ENCODE peak calls at places on chromosome 6, in four cellular contexts. H, M, U and I are unnamed samples.

GRCh38 chr6:52691718-52692117 is 20.8 kb downstream of the TMEM14A start:
- DNase-seq in H (no peak), M (no peak), U (no peak), I (no peak)

GRCh38 chr6:154341326-154341725 is 15.3 kb downstream of the IPCEF1 start:
- DNase-seq in H (no peak), M (no peak), U (no peak), I (no peak)

GRCh38 chr6:52802806-52803205 is 810 bp downstream of the GSTA1 start:
- DNase-seq in H (no peak), M (no peak), U (no peak), I (no peak)

GRCh38 chr6:110400208-110400607 is 15.2 kb downstream of the DDO start:
- DNase-seq in H (no peak), M (no peak), U (no peak), I (no peak)

GRCh38 chr6:157714153-157714490 is 108.9 kb upstream of the SNX9 start:
- DNase-seq in H (no peak), M (no peak), U (no peak), I (no peak)

GRCh38 chr6:14754636-14755513 is 491.0 kb upstream of the JARID2 start:
- DNase-seq in H (no peak), M (no peak), U (no peak), I (no peak)

GRCh38 chr6:82143041-82143481 is 104.5 kb downstream of the IBTK start:
- DNase-seq in H (no peak), M (no peak), U (no peak), I (no peak)

GRCh38 chr6:110181131-110182027 is 1.2 kb downstream of the CDC40 start:
- DNase-seq in H (no peak), M (no peak), U (no peak), I (no peak)

GRCh38 chr6:72968704-72969103 is 256.6 kb downstream of the KHDC1L start:
- DNase-seq in H (no peak), M (no peak), U (no peak), I (no peak)

GRCh38 chr6:35727206-35727934 is 9.5 kb upstream of the ARMC12 start:
- DNase-seq in H (peak; percentile 65), M (peak; percentile 89), U (peak; percentile 41), I (peak; percentile 53)

GRCh38 chr6:35727935-35728662 is 8.7 kb upstream of the ARMC12 start:
- DNase-seq in H (peak; percentile 76), M (peak; percentile 89), U (peak; percentile 84), I (peak; percentile 84)

GRCh38 chr6:35729722-35730121 is 7.1 kb upstream of the ARMC12 start:
- DNase-seq in H (no peak), M (no peak), U (no peak), I (no peak)

GRCh38 chr6:35729349-35729678 is 7.5 kb upstream of the ARMC12 start:
- DNase-seq in H (no peak), M (no peak), U (no peak), I (no peak)

DNA sequence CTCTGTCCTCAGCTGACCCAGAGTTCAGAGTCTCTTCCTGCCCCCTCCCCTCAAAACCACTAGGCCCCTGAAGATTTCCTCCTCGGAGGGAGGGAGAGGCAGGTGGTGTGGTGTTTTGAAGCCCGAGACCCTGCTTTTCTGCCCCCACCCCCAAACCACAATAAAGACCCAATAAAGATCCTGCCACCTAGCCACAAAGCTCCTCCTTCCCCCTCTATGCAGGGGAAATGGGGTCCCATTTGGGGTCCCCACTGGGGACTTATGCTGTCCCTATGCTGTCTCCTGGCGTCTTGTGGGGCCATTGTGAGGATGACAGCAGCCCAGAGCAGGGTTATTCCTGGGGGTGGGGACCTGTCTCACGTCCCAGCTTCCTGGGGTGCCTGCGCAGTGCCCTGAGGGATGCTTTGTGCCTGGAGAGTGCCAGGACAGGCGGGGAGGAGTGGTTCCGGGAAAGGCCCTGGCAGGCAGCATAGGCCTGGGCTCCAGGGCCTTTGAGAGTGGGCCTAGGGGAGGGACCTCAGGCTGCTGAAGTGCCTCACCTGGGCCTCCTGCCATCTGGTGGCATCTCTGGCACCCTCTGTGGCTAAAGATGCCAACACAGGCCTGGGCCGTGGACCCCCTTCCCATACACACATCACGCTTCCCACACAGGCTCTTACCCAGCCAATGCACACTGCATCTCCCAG is 8.0 kb upstream of the ARMC12 start:
- DNase-seq in H (no peak), M (peak; percentile 42), U (no peak), I (no peak)
- TF ChIP-seq POLR2AphosphoS5 in H (no peak), M (no peak), U (no peak), I (no peak)

DNA sequence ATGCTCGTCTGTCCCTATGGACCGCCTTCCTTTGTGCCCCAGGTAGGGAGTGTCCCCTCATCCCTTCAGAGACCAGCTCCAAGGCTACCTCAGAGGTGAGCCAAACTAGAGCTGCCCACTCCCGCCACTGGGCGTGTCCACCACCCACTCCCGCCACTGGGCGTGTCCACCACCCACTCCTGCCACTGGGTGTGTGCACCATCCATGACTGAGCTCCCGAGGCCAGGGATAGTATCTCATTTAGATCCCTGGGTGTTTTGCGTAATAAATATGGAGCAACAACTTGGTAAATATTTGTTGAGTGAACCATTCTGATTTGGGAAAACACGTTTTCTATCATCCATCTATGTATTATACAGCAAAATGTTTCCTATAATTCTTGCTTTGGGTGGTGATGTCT is 68.8 kb downstream of the ZBTB2 start:
- DNase-seq in H (peak; percentile 45), M (no peak), U (no peak), I (no peak)
- TF ChIP-seq TAF1 in H (no peak), M (no peak), U (no peak), I (no peak)

GRCh38 chr6:140857734-140858380 is 1274.9 kb upstream of the GJE1 start:
- DNase-seq in H (no peak), M (no peak), U (no peak), I (no peak)
- TF ChIP-seq POLR2AphosphoS5 in H (no peak), M (peak; percentile 47), U (no peak), I (no peak)

GRCh38 chr6:16397623-16398022 is 159.2 kb downstream of the GMPR start:
- DNase-seq in H (no peak), M (no peak), U (no peak), I (no peak)
- TF ChIP-seq TAF1 in H (no peak), M (no peak), U (no peak), I (no peak)

GRCh38 chr6:160160450-160160849 is 38.8 kb downstream of the SLC22A1 start:
- DNase-seq in H (peak; percentile 72), M (no peak), U (no peak), I (no peak)
- TF ChIP-seq POLR2AphosphoS5 in H (no peak), M (no peak), U (no peak), I (no peak)

GRCh38 chr6:142820336-142821016 is 124.5 kb downstream of the HIVEP2 start:
- DNase-seq in H (no peak), M (no peak), U (no peak), I (no peak)

GRCh38 chr6:142822383-142822782 is 122.6 kb downstream of the HIVEP2 start:
- DNase-seq in H (no peak), M (no peak), U (no peak), I (no peak)

GRCh38 chr6:142821860-142822259 is 123.1 kb downstream of the HIVEP2 start:
- DNase-seq in H (no peak), M (no peak), U (no peak), I (no peak)

GRCh38 chr6:142821164-142821716 is 123.7 kb downstream of the HIVEP2 start:
- DNase-seq in H (no peak), M (no peak), U (no peak), I (no peak)

DNA sequence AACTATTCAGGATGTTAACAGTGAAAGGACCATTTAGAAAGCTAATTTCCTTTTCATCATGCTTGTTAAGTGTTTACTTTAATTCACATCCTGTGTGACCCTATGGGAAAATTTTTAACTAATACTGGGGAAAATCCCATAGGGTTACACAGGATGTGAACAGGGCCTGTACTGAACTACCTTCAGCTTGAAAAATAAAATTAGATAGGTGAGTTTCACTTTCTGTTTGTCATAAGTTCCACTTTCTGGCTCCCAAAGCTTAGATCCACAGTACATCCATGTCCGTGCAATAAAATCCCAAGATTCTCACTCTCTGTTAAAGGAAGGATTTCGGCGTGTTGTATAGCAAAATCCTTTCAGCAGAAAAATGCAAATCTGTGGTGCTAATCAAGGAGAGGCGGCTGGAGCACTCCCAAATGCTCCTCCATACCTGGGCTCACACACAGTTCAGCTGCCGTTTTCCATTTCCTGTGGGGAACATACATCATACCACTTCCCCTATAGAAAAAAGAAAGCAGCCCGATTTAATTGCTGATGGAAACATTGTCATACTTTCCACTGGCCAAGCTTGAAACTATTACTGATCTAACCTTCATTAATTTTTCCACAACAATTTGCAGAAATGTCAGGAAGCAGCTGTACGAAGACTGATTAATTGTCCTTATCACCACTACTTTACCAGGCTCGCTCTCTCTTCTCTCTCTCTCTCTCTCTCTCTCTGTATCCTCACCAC is 125.2 kb downstream of the HIVEP2 start:
- DNase-seq in H (no peak), M (no peak), U (no peak), I (no peak)
- TF ChIP-seq TAF1 in H (no peak), M (no peak), U (no peak), I (no peak)

GRCh38 chr6:11748591-11748990 is 30.0 kb downstream of the ADTRP start:
- DNase-seq in H (no peak), M (no peak), U (no peak), I (no peak)

GRCh38 chr6:11740875-11741274 is 37.7 kb downstream of the ADTRP start:
- DNase-seq in H (no peak), M (no peak), U (no peak), I (no peak)

GRCh38 chr6:11744101-11744500 is 34.5 kb downstream of the ADTRP start:
- DNase-seq in H (no peak), M (no peak), U (no peak), I (no peak)

GRCh38 chr6:11747021-11747420 is 31.6 kb downstream of the ADTRP start:
- DNase-seq in H (no peak), M (no peak), U (no peak), I (no peak)

GRCh38 chr6:11744753-11745152 is 33.9 kb downstream of the ADTRP start:
- DNase-seq in H (no peak), M (no peak), U (no peak), I (no peak)
- TF ChIP-seq POLR2AphosphoS5 in H (no peak), M (no peak), U (no peak), I (no peak)

DNA sequence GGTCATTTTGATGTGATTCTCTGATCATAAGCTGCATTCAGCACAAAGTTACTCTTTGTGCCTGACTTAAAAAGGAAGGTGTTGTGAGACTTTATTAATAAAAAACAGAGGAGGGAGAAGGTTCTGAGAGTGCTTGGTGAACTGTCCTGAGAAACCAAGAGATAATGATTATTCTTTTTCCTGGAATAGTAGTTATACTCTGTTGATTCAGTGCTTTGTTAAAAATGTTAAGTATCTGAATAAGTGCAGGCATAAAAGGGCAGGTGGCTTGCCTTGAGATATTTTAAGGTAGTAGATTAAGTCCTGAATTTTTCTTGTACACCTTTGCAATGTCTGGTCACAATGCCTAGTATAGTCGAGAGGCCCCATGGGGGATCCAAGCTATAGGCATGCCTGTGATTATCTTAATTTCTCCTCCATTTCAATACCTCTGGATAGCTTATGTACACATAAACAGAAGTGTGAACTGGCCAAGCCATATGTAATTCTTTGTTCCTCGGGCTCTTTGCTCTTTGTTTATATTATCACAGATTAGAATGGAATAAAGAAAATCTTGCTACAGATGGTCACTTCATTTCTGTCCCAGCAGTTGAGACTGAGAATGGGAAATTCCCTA is 50.0 kb downstream of the SOBP start:
- DNase-seq in H (no peak), M (no peak), U (no peak), I (no peak)
- TF ChIP-seq TAF1 in H (peak; percentile 0), M (no peak), U (no peak), I (no peak)